ENCODE peak calls at places on chromosomes 6 and 20, in four cellular contexts. P is CD8-positive, alpha-beta T cell; V is transverse colon; Q is fibroblast of the aortic adventitia. X is an unnamed sample.
A peak's percentile ranks its signal among the peaks of the same experiment; 100 is the strongest.

GRCh38 chr6:167474171-167474570 is 149.3 kb downstream of the TTLL2 start:
- DNase-seq in P (no peak), V (no peak), Q (no peak), X (no peak)

GRCh38 chr6:1390805-1391511 is 1.6 kb downstream of the FOXF2 start:
- DNase-seq in P (no peak), V (no peak), Q (peak; percentile 54), X (no peak)

GRCh38 chr6:134908906-134909516 is 40.9 kb downstream of the ALDH8A1 start:
- DNase-seq in P (no peak), V (peak; percentile 41), Q (peak; percentile 100), X (peak; percentile 20)

GRCh38 chr6:163416640-163417253 is 2.2 kb downstream of the QKI start:
- DNase-seq in P (no peak), V (peak; percentile 39), Q (peak; percentile 92), X (peak; percentile 45)

GRCh38 chr20:52410182-52410647 is 218.6 kb upstream of the ZFP64 start:
- DNase-seq in P (peak; percentile 48), V (no peak), Q (peak; percentile 6), X (no peak)

GRCh38 chr20:23035731-23036130 is 619 bp downstream of the SSTR4 start:
- DNase-seq in P (no peak), V (no peak), Q (no peak), X (no peak)

GRCh38 chr6:79525272-79526100 is 11.7 kb downstream of the LCA5 start:
- DNase-seq in P (no peak), V (no peak), Q (peak; percentile 11), X (peak; percentile 59)

GRCh38 chr20:5316188-5317158 is at the start of gene PROKR2:
- DNase-seq in P (no peak), V (no peak), Q (no peak), X (no peak)

GRCh38 chr6:138769102-138769676 is 4.4 kb upstream of the CCDC28A start:
- DNase-seq in P (no peak), V (no peak), Q (peak; percentile 67), X (no peak)
- H3K4me3 ChIP-seq in P (no peak overlapping the region), V (no peak overlapping the region), Q (no peak overlapping the region), X (no peak overlapping the region)

GRCh38 chr20:47318596-47319516 is 37.6 kb downstream of the ZMYND8 start:
- DNase-seq in P (no peak), V (peak; percentile 78), Q (peak; percentile 72), X (peak; percentile 58)
- H3K4me3 ChIP-seq in P (no peak overlapping the region), V (peak overlapping the region; percentile 21), Q (peak overlapping the region; percentile 25), X (no peak overlapping the region)

DNA sequence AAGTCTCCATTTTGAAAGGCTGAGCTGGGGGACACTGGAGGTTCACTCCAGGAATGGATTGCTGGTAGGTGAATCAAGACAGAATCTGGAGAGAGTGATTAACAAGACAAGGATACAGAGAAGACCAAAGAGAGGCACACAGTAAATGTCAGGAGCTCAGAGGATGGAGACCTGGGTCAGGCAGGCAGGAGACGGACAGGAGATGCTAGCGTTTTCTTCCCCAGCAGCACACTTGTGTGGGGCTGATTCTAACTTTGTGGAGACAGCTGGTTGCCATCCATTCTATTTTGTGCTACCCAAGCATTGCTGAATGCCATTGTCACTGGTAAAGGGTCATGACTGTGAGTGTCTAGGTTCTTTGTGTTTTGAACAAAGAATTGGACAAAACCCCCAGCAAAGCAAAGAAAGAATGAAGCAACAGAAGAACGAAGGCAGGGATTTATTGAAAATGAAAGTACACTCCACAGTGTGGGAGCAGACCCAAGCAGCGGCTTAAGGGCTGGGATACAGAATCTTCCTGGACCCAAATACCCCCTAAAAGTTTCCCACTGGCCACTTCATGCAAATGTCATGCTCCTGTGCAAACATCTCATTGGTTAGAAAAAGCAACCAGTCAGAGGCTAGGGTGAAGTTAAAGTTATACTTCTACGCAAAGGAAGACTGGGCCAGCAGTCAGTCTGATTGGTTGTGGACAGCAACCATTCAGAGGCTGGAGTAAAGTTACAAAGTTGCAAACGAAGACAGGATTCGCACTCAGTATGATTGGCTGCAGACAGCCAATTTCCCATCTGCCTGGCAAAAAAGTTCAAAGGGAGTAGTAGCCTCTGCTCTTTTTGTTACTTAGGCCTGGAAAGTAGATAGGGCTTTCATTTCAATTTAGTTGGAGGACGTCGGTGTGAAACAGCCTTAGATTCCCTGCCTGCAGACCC is 17.5 kb downstream of the PTK7 start:
- DNase-seq in P (no peak), V (peak; percentile 29), Q (peak; percentile 90), X (no peak)
- H3K4me3 ChIP-seq in P (no peak overlapping the region), V (peak overlapping the region; percentile 38), Q (peak overlapping the region; percentile 53), X (no peak overlapping the region)

DNA sequence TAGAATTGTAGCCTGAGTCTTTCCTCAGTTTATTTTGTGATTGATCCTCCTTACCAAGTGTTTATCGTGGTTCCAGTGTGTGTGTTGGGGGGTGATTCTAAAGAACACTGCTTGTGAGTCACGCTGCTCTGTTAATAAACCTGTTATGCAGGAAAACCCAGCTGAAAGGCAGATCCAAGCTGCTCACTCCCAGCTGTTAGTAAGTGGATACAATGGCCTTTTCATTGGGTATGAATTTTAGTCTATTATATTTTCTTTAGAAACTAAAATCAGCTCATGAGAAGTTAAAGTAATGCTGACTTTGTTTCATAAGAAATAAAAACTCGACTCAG is 12.2 kb upstream of the DSTN start:
- DNase-seq in P (no peak), V (peak; percentile 37), Q (peak; percentile 74), X (no peak)
- H3K4me3 ChIP-seq in P (no peak overlapping the region), V (no peak overlapping the region), Q (no peak overlapping the region), X (no peak overlapping the region)

GRCh38 chr20:43832096-43832816 is 82.4 kb upstream of the TOX2 start:
- DNase-seq in P (no peak), V (no peak), Q (no peak), X (no peak)

GRCh38 chr20:43832961-43833360 is 81.7 kb upstream of the TOX2 start:
- DNase-seq in P (no peak), V (no peak), Q (no peak), X (no peak)

GRCh38 chr20:43829951-43830690 is 84.5 kb upstream of the TOX2 start:
- DNase-seq in P (no peak), V (no peak), Q (no peak), X (no peak)

GRCh38 chr20:43830883-43831282 is 83.8 kb upstream of the TOX2 start:
- DNase-seq in P (no peak), V (no peak), Q (no peak), X (no peak)

GRCh38 chr20:43831496-43832065 is 83.1 kb upstream of the TOX2 start:
- DNase-seq in P (no peak), V (no peak), Q (no peak), X (no peak)
- H3K4me3 ChIP-seq in P (no peak overlapping the region), V (no peak overlapping the region), Q (no peak overlapping the region), X (no peak overlapping the region)

GRCh38 chr6:36607782-36608386 is 13.7 kb downstream of the SRSF3 start:
- DNase-seq in P (no peak), V (no peak), Q (peak; percentile 54), X (peak; percentile 71)
- H3K4me3 ChIP-seq in P (no peak overlapping the region), V (no peak overlapping the region), Q (no peak overlapping the region), X (no peak overlapping the region)

GRCh38 chr6:30344191-30344867 is 627 bp upstream of the RPP21 start:
- DNase-seq in P (no peak), V (no peak), Q (no peak), X (no peak)
- H3K4me3 ChIP-seq in P (peak overlapping the region; percentile 86), V (peak overlapping the region; percentile 69), Q (no peak overlapping the region), X (peak overlapping the region; percentile 85)

DNA sequence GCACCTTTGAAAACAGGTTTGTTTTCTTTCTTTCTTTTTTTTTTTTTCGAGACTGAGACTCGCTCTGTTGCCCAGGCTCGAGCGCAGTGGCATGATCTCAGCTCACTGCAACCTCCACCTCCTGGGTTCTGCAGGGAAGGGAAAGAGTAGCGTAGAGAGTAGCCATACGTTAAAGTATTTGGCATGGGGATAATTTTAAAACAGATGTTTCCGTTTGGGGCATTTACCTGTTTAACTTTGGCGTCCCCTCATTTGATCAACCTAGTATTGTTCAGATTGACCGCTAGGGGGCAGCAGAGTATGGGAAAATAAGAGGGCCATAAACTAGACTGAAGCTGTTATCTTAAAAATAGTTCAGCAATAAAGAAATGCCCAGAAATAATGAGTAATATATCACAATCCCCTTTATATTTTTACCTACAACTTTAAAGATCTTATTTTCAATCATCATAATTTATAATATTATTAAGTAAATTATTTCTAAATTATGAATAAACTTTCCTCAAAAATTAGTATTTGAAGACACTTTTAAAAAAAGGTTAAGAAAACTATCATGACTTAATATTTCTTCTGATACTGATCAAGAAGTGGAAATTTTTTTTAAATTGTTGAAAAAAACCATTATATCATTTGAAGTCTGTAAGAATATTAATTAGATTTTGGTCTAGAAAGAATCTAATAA is 7.6 kb upstream of the TAAR9 start:
- DNase-seq in P (peak; percentile 58), V (peak; percentile 63), Q (peak; percentile 76), X (peak; percentile 54)
- H3K4me3 ChIP-seq in P (no peak overlapping the region), V (no peak overlapping the region), Q (no peak overlapping the region), X (no peak overlapping the region)

GRCh38 chr6:158569036-158569435 is 9.1 kb downstream of the TMEM181 start:
- DNase-seq in P (no peak), V (no peak), Q (no peak), X (no peak)
- H3K4me3 ChIP-seq in P (no peak overlapping the region), V (no peak overlapping the region), Q (no peak overlapping the region), X (no peak overlapping the region)